ENCODE peak calls at places on chromosomes 12 and 14, in six cellular contexts. R, A, P, U, K and Z are unnamed samples.

GRCh38 chr12:32533971-32534590 is 134.7 kb downstream of the FGD4 start:
- DNase-seq in K (peak; percentile 99), A (peak; percentile 95), U (peak; percentile 97), P (peak; percentile 73), R (no peak), Z (no peak)

GRCh38 chr14:70808023-70808401 is 1.3 kb downstream of the MAP3K9 start:
- DNase-seq in A (no peak), K (no peak), U (no peak), P (no peak), R (no peak), Z (peak; percentile 69)

GRCh38 chr14:55454264-55455151 is 14.1 kb upstream of the TBPL2 start:
- DNase-seq in P (peak; percentile 66), R (no peak), K (peak; percentile 70), U (no peak), A (peak; percentile 85), Z (no peak)

GRCh38 chr12:75923964-75924666 is 107.5 kb downstream of the PHLDA1 start:
- DNase-seq in U (no peak), K (peak; percentile 69), A (no peak), P (no peak), R (no peak), Z (no peak)

GRCh38 chr12:123757555-123757954 is 4.5 kb upstream of the DNAH10 start:
- DNase-seq in U (peak; percentile 46), R (no peak), A (no peak), K (peak; percentile 91), P (peak; percentile 82), Z (no peak)

GRCh38 chr12:120388711-120389431 is 19.9 kb upstream of the MSI1 start:
- DNase-seq in U (no peak), K (no peak), P (no peak), A (no peak), R (peak; percentile 32), Z (no peak)

GRCh38 chr12:72747460-72747859 is 475.3 kb downstream of the TRHDE start:
- DNase-seq in P (no peak), A (no peak), U (no peak), K (peak; percentile 59), R (no peak), Z (no peak)

GRCh38 chr12:52907092-52907810 is 2.4 kb upstream of the KRT8 start:
- DNase-seq in U (no peak), A (peak; percentile 23), R (peak; percentile 89), P (peak; percentile 76), K (peak; percentile 43), Z (no peak)

GRCh38 chr14:75088566-75089373 is 19.3 kb downstream of the ZC2HC1C start:
- DNase-seq in R (no peak), K (peak; percentile 74), A (peak; percentile 68), U (no peak), P (no peak), Z (peak; percentile 35)

GRCh38 chr14:50786821-50787464 is 44.0 kb downstream of the NIN start:
- DNase-seq in A (no peak), P (no peak), U (no peak), K (no peak), R (no peak), Z (no peak)

GRCh38 chr12:80707126-80707829 is at the start of gene MYF6:
- DNase-seq in A (no peak), U (no peak), K (no peak), P (no peak), R (no peak), Z (no peak)

GRCh38 chr12:77104281-77104680 is 38.9 kb upstream of the E2F7 start:
- DNase-seq in R (no peak), P (no peak), U (no peak), K (no peak), A (no peak), Z (no peak)

GRCh38 chr12:122382919-122383350 is 39.5 kb downstream of the CLIP1 start:
- DNase-seq in K (no peak), A (no peak), U (no peak), P (no peak), R (no peak), Z (no peak)

GRCh38 chr12:76038176-76038575 is 6.6 kb upstream of the PHLDA1 start:
- DNase-seq in P (no peak), A (no peak), U (no peak), R (no peak), K (no peak), Z (no peak)

GRCh38 chr12:25366159-25366558 is 115.4 kb upstream of the KRAS start:
- DNase-seq in K (no peak), A (no peak), P (no peak), R (no peak), U (no peak), Z (no peak)

GRCh38 chr12:5192727-5193126 is 149.0 kb downstream of the KCNA5 start:
- DNase-seq in K (no peak), U (no peak), A (no peak), R (no peak), P (no peak), Z (no peak)

GRCh38 chr12:117459229-117459628 is 97.8 kb upstream of the NOS1 start:
- DNase-seq in R (no peak), A (no peak), P (no peak), K (no peak), U (no peak), Z (no peak)

GRCh38 chr12:49093746-49094103 is 876 bp downstream of the DHH start:
- DNase-seq in R (no peak), U (no peak), K (no peak), P (no peak), A (no peak), Z (no peak)

GRCh38 chr14:73369433-73369832 is 88.9 kb downstream of the NUMB start:
- DNase-seq in A (no peak), K (no peak), P (no peak), U (no peak), R (no peak), Z (no peak)

GRCh38 chr14:102913341-102914211 is 8.9 kb upstream of the AMN start:
- DNase-seq in A (no peak), R (peak; percentile 48), K (no peak), P (peak; percentile 35), U (no peak), Z (no peak)

GRCh38 chr14:65472189-65472588 is 59.7 kb downstream of the FUT8 start:
- DNase-seq in R (no peak), A (no peak), K (no peak), U (no peak), P (no peak), Z (no peak)

GRCh38 chr12:53221203-53222076 is 10.6 kb downstream of the RARG start:
- DNase-seq in A (peak; percentile 57), P (peak; percentile 85), K (peak; percentile 48), U (no peak), R (peak; percentile 94), Z (no peak)

GRCh38 chr12:6635375-6635855 is 344 bp downstream of the LPAR5 start:
- DNase-seq in P (no peak), K (no peak), R (no peak), U (no peak), A (no peak), Z (peak; percentile 83)

GRCh38 chr14:100568164-100568997 is 18.8 kb downstream of the BEGAIN start:
- DNase-seq in K (no peak), U (no peak), A (no peak), R (no peak), P (no peak), Z (no peak)

GRCh38 chr14:100567877-100568163 is 19.4 kb downstream of the BEGAIN start:
- DNase-seq in P (no peak), K (no peak), U (no peak), A (no peak), R (no peak), Z (no peak)

GRCh38 chr14:100570726-100571454 is 16.3 kb downstream of the BEGAIN start:
- DNase-seq in K (no peak), R (no peak), U (no peak), A (no peak), P (no peak), Z (no peak)

GRCh38 chr14:100568998-100569733 is 18.1 kb downstream of the BEGAIN start:
- DNase-seq in A (no peak), P (no peak), R (no peak), U (no peak), K (no peak), Z (no peak)

GRCh38 chr14:100569734-100570251 is 17.4 kb downstream of the BEGAIN start:
- DNase-seq in U (no peak), K (no peak), R (no peak), A (no peak), P (no peak), Z (no peak)
- H3K4me3 ChIP-seq in U (no peak overlapping the region), K (no peak overlapping the region), R (no peak overlapping the region), A (no peak overlapping the region), P (no peak overlapping the region), Z (no peak overlapping the region)

GRCh38 chr12:130161261-130162231 is 718 bp upstream of the FZD10 start:
- DNase-seq in P (no peak), U (no peak), A (peak; percentile 18), R (peak; percentile 86), K (no peak), Z (no peak)
- H3K4me3 ChIP-seq in P (peak overlapping the region; percentile 49), U (no peak overlapping the region), A (peak overlapping the region; percentile 2), R (no peak overlapping the region), K (no peak overlapping the region), Z (peak overlapping the region; percentile 11)

GRCh38 chr12:64779349-64779974 is 20.3 kb upstream of the GNS start:
- DNase-seq in P (no peak), R (no peak), U (no peak), A (no peak), K (no peak), Z (no peak)

GRCh38 chr12:64780531-64781373 is 21.5 kb upstream of the GNS start:
- DNase-seq in R (peak; percentile 89), P (peak; percentile 60), K (no peak), A (no peak), U (no peak), Z (no peak)

GRCh38 chr12:64781374-64782029 is 22.3 kb upstream of the GNS start:
- DNase-seq in U (no peak), P (no peak), R (no peak), A (no peak), K (no peak), Z (no peak)

GRCh38 chr12:64780220-64780530 is 21.0 kb upstream of the GNS start:
- DNase-seq in P (no peak), U (no peak), R (no peak), K (no peak), A (no peak), Z (no peak)

GRCh38 chr12:64782181-64782580 is 23.0 kb upstream of the GNS start:
- DNase-seq in R (no peak), P (no peak), U (no peak), A (no peak), K (no peak), Z (no peak)
- H3K4me3 ChIP-seq in R (peak overlapping the region; percentile 65), P (no peak overlapping the region), U (no peak overlapping the region), A (no peak overlapping the region), K (no peak overlapping the region), Z (no peak overlapping the region)

DNA sequence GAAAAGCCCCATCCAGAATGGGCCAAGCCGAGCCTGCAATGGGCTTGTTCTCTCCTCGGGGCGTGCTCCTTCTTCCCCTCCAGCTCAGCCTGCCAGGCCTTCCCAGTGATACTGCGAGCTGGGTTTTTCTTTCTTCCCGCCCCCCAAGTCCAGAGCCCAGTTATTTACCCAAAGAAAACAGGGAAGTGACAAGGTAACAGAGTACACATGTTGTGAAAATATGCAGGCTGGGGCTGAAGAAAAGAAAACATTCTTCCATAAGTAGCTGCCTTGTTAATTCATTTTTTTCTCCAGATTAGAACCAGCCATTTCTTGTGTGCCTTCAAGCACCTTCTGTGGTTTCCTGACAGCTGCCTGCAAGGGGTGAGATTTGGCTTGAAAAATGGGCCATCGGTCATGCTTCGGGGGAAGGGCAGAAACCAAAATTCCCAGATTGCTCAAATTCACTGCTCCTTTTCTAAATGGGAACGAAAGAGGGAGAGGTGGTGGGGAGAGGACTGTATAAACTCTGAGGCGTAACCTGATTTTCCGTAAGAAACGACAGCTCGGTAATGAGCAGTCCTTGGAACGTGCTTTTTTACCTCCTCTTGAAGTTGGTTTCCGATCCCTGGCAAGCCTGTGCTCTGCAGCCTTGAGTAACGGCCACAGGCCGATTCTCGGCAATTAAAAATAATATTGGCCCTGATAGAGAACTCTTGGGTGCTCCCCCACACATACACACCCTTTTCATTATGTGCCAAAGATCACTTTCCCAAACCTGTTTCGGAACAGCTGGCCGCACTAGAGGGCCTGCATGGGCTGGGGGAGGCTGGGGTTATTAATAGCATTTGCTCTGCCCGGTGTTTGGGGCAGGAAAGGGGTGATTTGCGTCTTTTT is 229.4 kb downstream of the ZFP36L1 start:
- DNase-seq in K (peak; percentile 69), P (no peak), U (no peak), R (no peak), A (no peak), Z (peak; percentile 20)
- H3K4me3 ChIP-seq in K (no peak overlapping the region), P (no peak overlapping the region), U (no peak overlapping the region), R (no peak overlapping the region), A (no peak overlapping the region), Z (no peak overlapping the region)